ENCODE peak calls at places on chromosome 16, in four cellular contexts. N is psoas muscle; P is stimulated activated CD4-positive, alpha-beta T cell treated with anti-CD3 and anti-CD28 coated beads, Interleukin-4, amount 100 ng/mL, for 4 hours; G is tibial nerve. M is an unnamed sample.
A peak's percentile ranks its signal among the peaks of the same experiment; 100 is the strongest.

GRCh38 chr16:88784074-88784855 is 755 bp downstream of the PIEZO1 start:
- DNase-seq in N (peak; percentile 83), G (peak; percentile 65), P (no peak), M (no peak)

GRCh38 chr16:54140057-54140787 is 146.4 kb downstream of the IRX3 start:
- DNase-seq in G (no peak), N (no peak), P (no peak), M (no peak)

GRCh38 chr16:14302031-14302398 is 230.9 kb downstream of the MRTFB start:
- DNase-seq in G (no peak), N (peak; percentile 85), P (no peak), M (peak; percentile 52)

GRCh38 chr16:62077998-62078397 is 41.8 kb upstream of the CDH8 start:
- DNase-seq in P (no peak), N (no peak), G (no peak), M (no peak)

GRCh38 chr16:4788489-4788889 is 344 bp upstream of the SEPTIN12 start:
- DNase-seq in P (no peak), G (no peak), N (no peak), M (no peak)

GRCh38 chr16:57310801-57311200 is 26.3 kb upstream of the PLLP start:
- DNase-seq in N (no peak), P (no peak), G (no peak), M (no peak)

GRCh38 chr16:85424260-85425060 is 188.7 kb upstream of the GSE1 start:
- DNase-seq in N (peak; percentile 48), P (no peak), G (no peak), M (peak; percentile 13)

GRCh38 chr16:10206865-10207264 is 24.6 kb upstream of the GRIN2A start:
- DNase-seq in G (no peak), N (no peak), P (no peak), M (no peak)

GRCh38 chr16:2826591-2827480 is 3.3 kb upstream of the ZG16B start:
- DNase-seq in G (no peak), N (peak; percentile 21), P (no peak), M (no peak)

GRCh38 chr16:22671301-22672076 is 142.5 kb upstream of the HS3ST2 start:
- DNase-seq in N (no peak), P (no peak), G (no peak), M (no peak)

GRCh38 chr16:52470601-52471000 is 76.3 kb downstream of the TOX3 start:
- DNase-seq in P (no peak), G (no peak), N (no peak), M (no peak)

GRCh38 chr16:82694239-82694874 is 67.6 kb downstream of the CDH13 start:
- DNase-seq in P (no peak), N (no peak), G (no peak), M (no peak)

GRCh38 chr16:69711115-69711740 is 15.1 kb downstream of the NQO1 start:
- DNase-seq in G (no peak), P (peak; percentile 6), N (no peak), M (no peak)

GRCh38 chr16:76071690-76072089 is 205.5 kb upstream of the CNTNAP4 start:
- DNase-seq in G (no peak), P (no peak), N (no peak), M (no peak)

GRCh38 chr16:19583665-19584300 is 28.3 kb downstream of the VPS35L start:
- DNase-seq in G (no peak), N (no peak), P (no peak), M (no peak)

GRCh38 chr16:86609115-86609514 is 30.8 kb downstream of the FOXL1 start:
- DNase-seq in G (no peak), N (no peak), P (no peak), M (no peak)

GRCh38 chr16:24309222-24309905 is 53.2 kb downstream of the CACNG3 start:
- DNase-seq in G (no peak), P (no peak), N (no peak), M (no peak)

GRCh38 chr16:75957870-75958269 is 231.6 kb upstream of the CPHXL start:
- DNase-seq in N (no peak), G (no peak), P (no peak), M (no peak)

GRCh38 chr16:75566889-75567255 is 693 bp downstream of the GABARAPL2 start:
- DNase-seq in P (no peak), N (peak; percentile 55), G (no peak), M (no peak)

GRCh38 chr16:84559311-84559932 is 55.0 kb upstream of the MEAK7 start:
- DNase-seq in N (peak; percentile 20), G (no peak), P (no peak), M (no peak)

GRCh38 chr16:84552135-84552534 is 47.7 kb upstream of the MEAK7 start:
- DNase-seq in P (no peak), G (no peak), N (peak; percentile 8), M (no peak)

GRCh38 chr16:49929606-49930005 is 73.7 kb upstream of the ZNF423 start:
- DNase-seq in G (no peak), P (no peak), N (no peak), M (no peak)

GRCh38 chr16:50683689-50684374 is 2.7 kb upstream of the SNX20 start:
- DNase-seq in P (peak; percentile 56), N (no peak), G (no peak), M (no peak)